ENCODE peak calls at places on chromosomes 11 and 22, in six cellular contexts. Z is CD8-positive, alpha-beta T cell; E is foreskin keratinocyte; O is tibial artery; C is upper lobe of right lung; W is right lobe of liver. X is an unnamed sample.
A peak's percentile ranks its signal among the peaks of the same experiment; 100 is the strongest.

GRCh38 chr11:128207861-128208321 is 379.5 kb downstream of the ETS1 start:
- DNase-seq in W (no peak), Z (no peak), O (no peak), C (no peak), E (peak; percentile 100), X (no peak)

GRCh38 chr11:76800466-76801200 is 17.5 kb downstream of the TSKU start:
- DNase-seq in Z (peak; percentile 29), O (no peak), C (no peak), W (no peak), E (no peak), X (no peak)

GRCh38 chr11:67177399-67178281 is 58.6 kb downstream of the KDM2A start:
- DNase-seq in O (no peak), W (no peak), Z (no peak), E (no peak), C (no peak), X (no peak)

GRCh38 chr11:131686836-131687235 is 316.4 kb downstream of the NTM start:
- DNase-seq in Z (no peak), C (no peak), E (no peak), W (no peak), O (no peak), X (no peak)

GRCh38 chr11:121199516-121199915 is 93.1 kb upstream of the SC5D start:
- DNase-seq in C (no peak), W (no peak), Z (no peak), O (no peak), E (no peak), X (no peak)

GRCh38 chr11:2592559-2593392 is 107.0 kb downstream of the KCNQ1OT1 start:
- DNase-seq in O (no peak), E (no peak), W (peak; percentile 31), Z (no peak), C (peak; percentile 61), X (peak; percentile 26)

GRCh38 chr11:16326679-16327297 is 29.6 kb downstream of the SOX6 start:
- DNase-seq in C (no peak), E (peak; percentile 22), O (no peak), Z (no peak), W (no peak), X (no peak)

GRCh38 chr22:37032535-37033460 is 13.3 kb downstream of the MPST start:
- DNase-seq in E (peak; percentile 82), O (peak; percentile 33), W (peak; percentile 91), Z (no peak), C (peak; percentile 90), X (peak; percentile 77)

GRCh38 chr11:66443602-66444001 is 5.0 kb upstream of the MRPL11 start:
- DNase-seq in W (no peak), O (no peak), C (no peak), E (peak; percentile 71), Z (no peak), X (no peak)

GRCh38 chr11:58216476-58216875 is 4.0 kb downstream of the OR1S1 start:
- DNase-seq in Z (no peak), O (no peak), W (no peak), E (no peak), C (no peak), X (no peak)

GRCh38 chr11:636511-637332 is at the start of gene DRD4:
- DNase-seq in O (no peak), C (no peak), Z (no peak), W (no peak), E (no peak), X (no peak)

GRCh38 chr22:30253205-30253852 is 6.8 kb upstream of the LIF start:
- DNase-seq in E (no peak), C (peak; percentile 77), W (no peak), O (peak; percentile 53), Z (no peak), X (no peak)

GRCh38 chr11:47340010-47340409 is 12.5 kb downstream of the MYBPC3 start:
- DNase-seq in C (no peak), E (no peak), W (no peak), Z (no peak), O (no peak), X (no peak)

GRCh38 chr11:108392364-108392763 is 75.0 kb downstream of the C11orf65 start:
- DNase-seq in Z (no peak), W (no peak), E (no peak), C (no peak), O (no peak), X (no peak)
- TF ChIP-seq CTCF in Z (no peak), W (no peak), E (no peak), C (no peak), O (no peak), X (no peak)

DNA sequence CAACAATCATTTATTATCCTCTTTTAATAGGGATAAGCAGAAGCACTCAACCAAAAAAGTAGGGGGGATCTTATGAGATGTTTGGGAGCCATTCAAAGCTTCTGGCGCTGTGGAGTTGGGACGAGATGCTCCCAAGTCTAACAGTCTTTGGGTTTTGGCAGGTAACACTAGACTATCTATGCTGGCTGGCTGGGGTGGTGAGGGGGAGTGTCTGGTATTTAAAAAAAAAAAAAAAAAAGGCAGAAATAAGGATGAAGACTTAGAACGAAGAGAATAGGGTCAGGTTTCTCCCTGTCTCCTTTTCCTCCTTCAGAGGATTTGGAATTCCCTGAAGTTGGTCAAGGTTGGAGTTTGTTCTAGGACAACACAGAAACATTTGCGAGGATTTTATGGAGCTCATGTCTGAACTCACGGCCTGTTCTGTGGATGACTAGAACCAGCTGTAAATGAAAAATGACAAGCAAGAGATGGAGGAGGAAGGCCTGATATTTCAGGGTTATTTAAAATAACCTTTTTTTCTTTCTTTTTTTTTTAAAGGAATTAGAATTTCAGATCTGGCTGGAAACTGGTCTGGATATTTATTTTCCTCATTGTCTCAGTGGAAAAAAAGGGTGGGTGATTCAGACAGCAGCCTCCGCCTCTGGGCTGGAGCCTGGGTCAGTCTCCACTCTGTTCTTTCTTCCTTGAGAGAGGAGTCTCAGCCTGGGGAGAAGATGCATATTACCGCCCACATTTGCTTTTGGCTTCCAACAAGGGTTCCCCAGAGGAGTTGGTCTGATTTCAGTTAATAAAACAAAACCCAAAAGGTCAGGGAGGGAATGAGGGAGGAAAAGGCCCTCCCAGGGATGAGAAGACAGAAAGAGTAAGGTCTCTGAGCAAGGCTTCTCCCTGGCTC is 80.0 kb downstream of the USP35 start:
- DNase-seq in O (peak; percentile 47), E (no peak), W (no peak), Z (no peak), C (no peak), X (no peak)
- H3K27ac ChIP-seq in O (peak overlapping the region; percentile 56), E (no peak overlapping the region), W (no peak overlapping the region), Z (no peak overlapping the region), C (peak overlapping the region; percentile 20), X (peak overlapping the region; percentile 55)

DNA sequence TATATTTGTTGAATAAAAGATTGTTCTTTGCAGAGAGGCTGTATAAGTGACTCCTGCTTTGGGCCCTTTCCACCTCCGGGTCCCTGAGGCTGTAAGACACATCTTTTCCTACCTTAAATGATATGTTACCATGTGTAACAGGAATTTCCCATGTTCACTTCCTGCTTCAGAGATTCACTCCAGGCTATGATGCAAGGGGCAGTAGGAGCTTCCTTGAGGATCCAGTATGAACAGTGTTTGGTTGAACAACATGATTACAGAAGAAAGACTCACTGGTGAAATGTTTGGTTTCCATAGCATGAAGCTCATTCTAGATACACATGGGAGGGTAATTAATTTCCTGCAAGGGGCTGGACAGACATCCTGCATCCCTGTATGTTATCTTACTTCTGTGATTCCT is 25.6 kb upstream of the ZDHHC13 start:
- DNase-seq in O (no peak), C (no peak), E (peak; percentile 62), W (no peak), Z (no peak), X (no peak)
- H3K4me1 ChIP-seq in O (no peaks in the 10 kb centered on the region), C (no peaks in the 10 kb centered on the region), E (no peaks in the 10 kb centered on the region), W (no peaks in the 10 kb centered on the region), Z (no peaks in the 10 kb centered on the region), X (no peaks in the 10 kb centered on the region)

GRCh38 chr11:107370390-107370789 is 87.2 kb downstream of the CWF19L2 start:
- DNase-seq in W (no peak), E (no peak), O (no peak), Z (no peak), C (no peak), X (no peak)
- TF ChIP-seq CTCF in W (no peak), E (no peak), O (no peak), Z (no peak), C (no peak), X (no peak)

DNA sequence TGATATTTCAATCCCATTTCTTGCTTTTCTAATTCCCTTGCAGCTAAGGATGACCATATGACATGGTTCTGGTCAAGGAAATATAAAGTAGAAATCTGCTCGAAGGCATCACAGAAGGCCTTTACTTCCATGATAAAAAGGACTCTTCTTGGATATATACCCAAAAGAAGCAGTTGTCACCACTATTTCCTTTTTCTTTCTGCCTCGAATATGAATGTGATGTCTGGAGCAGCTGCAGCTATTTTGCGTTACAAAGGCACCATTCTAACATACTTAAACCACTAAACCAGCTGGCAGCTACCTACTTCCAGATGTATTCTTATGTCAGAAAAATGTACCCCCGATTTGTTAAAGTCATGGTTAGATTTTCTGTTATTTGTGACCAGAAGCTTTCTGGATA is 18.9 kb downstream of the EXPH5 start:
- DNase-seq in E (no peak), W (no peak), O (no peak), C (no peak), Z (no peak), X (no peak)
- H3K27ac ChIP-seq in E (no peak overlapping the region), W (no peak overlapping the region), O (no peak overlapping the region), C (no peak overlapping the region), Z (no peak overlapping the region), X (no peak overlapping the region)

GRCh38 chr22:21936151-21936778 is 16.4 kb downstream of the PPM1F start:
- DNase-seq in O (peak; percentile 60), C (peak; percentile 74), Z (no peak), E (no peak), W (no peak), X (peak; percentile 79)

GRCh38 chr22:21932347-21932746 is 20.3 kb downstream of the PPM1F start:
- DNase-seq in E (no peak), Z (no peak), W (no peak), C (no peak), O (no peak), X (no peak)

GRCh38 chr22:21933899-21934298 is 18.7 kb downstream of the PPM1F start:
- DNase-seq in E (no peak), Z (no peak), O (no peak), C (no peak), W (no peak), X (no peak)

GRCh38 chr22:21931056-21931455 is 21.6 kb downstream of the PPM1F start:
- DNase-seq in Z (no peak), O (no peak), E (no peak), C (no peak), W (no peak), X (no peak)

GRCh38 chr22:21933413-21933812 is 19.2 kb downstream of the PPM1F start:
- DNase-seq in W (no peak), C (no peak), E (no peak), O (no peak), Z (no peak), X (no peak)
- H3K4me1 ChIP-seq in W (peaks cover 13% of the 10 kb centered on the region), C (peaks cover 30% of the 10 kb centered on the region), E (peaks cover 5% of the 10 kb centered on the region), O (peaks cover 7% of the 10 kb centered on the region), Z (peaks cover 11% of the 10 kb centered on the region), X (peaks cover 31% of the 10 kb centered on the region)

GRCh38 chr11:57135020-57135751 is 46.6 kb upstream of the LRRC55 start:
- DNase-seq in Z (no peak), E (no peak), O (no peak), C (no peak), W (no peak), X (no peak)
- TF ChIP-seq CTCF in Z (no peak), E (no peak), O (no peak), C (no peak), W (no peak), X (no peak)

GRCh38 chr22:49230194-49230577 is 597.5 kb downstream of the BRD1 start:
- DNase-seq in W (no peak), C (no peak), O (no peak), E (no peak), Z (peak; percentile 29), X (no peak)
- H3K27ac ChIP-seq in W (no peak overlapping the region), C (no peak overlapping the region), O (no peak overlapping the region), E (no peak overlapping the region), Z (no peak overlapping the region), X (no peak overlapping the region)